ENCODE peak calls at places on chromosomes 3 and 15, in ten cellular contexts. One of them, this sample, is unnamed.
A peak's percentile ranks its signal among the peaks of the same experiment; 100 is the strongest.

GRCh38 chr3:123799544-123800351 is 84.4 kb downstream of the MYLK start:
- DNase-seq in AG09309: no peak
- DNase-seq in nephron progenitor cell: peak; percentile 16
- DNase-seq in CD4-positive, alpha-beta T cell: no peak
- DNase-seq in CD8-positive, alpha-beta T cell: no peak
- DNase-seq in H9: no peak
- DNase-seq in upper lobe of right lung: no peak
- DNase-seq in HFF-Myc: peak; percentile 72
- DNase-seq in foreskin fibroblast: no peak
- DNase-seq in AG04450: no peak
- DNase-seq in this sample: no peak

GRCh38 chr3:194251461-194251860 is 99.7 kb downstream of the CPN2 start:
- DNase-seq in CD4-positive, alpha-beta T cell: no peak
- DNase-seq in CD8-positive, alpha-beta T cell: no peak
- DNase-seq in HFF-Myc: no peak
- DNase-seq in AG09309: no peak
- DNase-seq in foreskin fibroblast: no peak
- DNase-seq in H9: no peak
- DNase-seq in upper lobe of right lung: no peak
- DNase-seq in AG04450: no peak
- DNase-seq in nephron progenitor cell: no peak
- DNase-seq in this sample: no peak

GRCh38 chr15:100230784-100231183 is 111.0 kb downstream of the ADAMTS17 start:
- DNase-seq in upper lobe of right lung: no peak
- DNase-seq in AG09309: no peak
- DNase-seq in nephron progenitor cell: no peak
- DNase-seq in AG04450: no peak
- DNase-seq in foreskin fibroblast: no peak
- DNase-seq in CD8-positive, alpha-beta T cell: no peak
- DNase-seq in H9: no peak
- DNase-seq in HFF-Myc: no peak
- DNase-seq in CD4-positive, alpha-beta T cell: no peak
- DNase-seq in this sample: no peak

GRCh38 chr15:62622775-62623174 is 419.8 kb upstream of the TPM1 start:
- DNase-seq in H9: no peak
- DNase-seq in AG09309: no peak
- DNase-seq in upper lobe of right lung: no peak
- DNase-seq in HFF-Myc: no peak
- DNase-seq in nephron progenitor cell: no peak
- DNase-seq in AG04450: no peak
- DNase-seq in CD4-positive, alpha-beta T cell: no peak
- DNase-seq in foreskin fibroblast: no peak
- DNase-seq in CD8-positive, alpha-beta T cell: no peak
- DNase-seq in this sample: no peak

GRCh38 chr15:38991126-38991525 is 426.5 kb upstream of the RASGRP1 start:
- DNase-seq in nephron progenitor cell: no peak
- DNase-seq in CD4-positive, alpha-beta T cell: no peak
- DNase-seq in AG09309: no peak
- DNase-seq in upper lobe of right lung: no peak
- DNase-seq in CD8-positive, alpha-beta T cell: no peak
- DNase-seq in AG04450: no peak
- DNase-seq in HFF-Myc: peak; percentile 16
- DNase-seq in H9: no peak
- DNase-seq in foreskin fibroblast: peak; percentile 23
- DNase-seq in this sample: no peak

GRCh38 chr3:23981136-23981535 is 36.0 kb downstream of the NR1D2 start:
- DNase-seq in AG04450: no peak
- DNase-seq in CD4-positive, alpha-beta T cell: no peak
- DNase-seq in nephron progenitor cell: no peak
- DNase-seq in HFF-Myc: no peak
- DNase-seq in AG09309: no peak
- DNase-seq in H9: no peak
- DNase-seq in upper lobe of right lung: no peak
- DNase-seq in foreskin fibroblast: no peak
- DNase-seq in CD8-positive, alpha-beta T cell: no peak
- DNase-seq in this sample: no peak

GRCh38 chr3:172561894-172562664 is 38.8 kb upstream of the TNFSF10 start:
- DNase-seq in H9: no peak
- DNase-seq in upper lobe of right lung: no peak
- DNase-seq in foreskin fibroblast: no peak
- DNase-seq in AG04450: no peak
- DNase-seq in AG09309: no peak
- DNase-seq in nephron progenitor cell: no peak
- DNase-seq in CD4-positive, alpha-beta T cell: no peak
- DNase-seq in CD8-positive, alpha-beta T cell: no peak
- DNase-seq in HFF-Myc: no peak
- DNase-seq in this sample: no peak

GRCh38 chr15:76327191-76328105 is 9.1 kb upstream of the ISL2 start:
- DNase-seq in AG09309: no peak
- DNase-seq in CD8-positive, alpha-beta T cell: no peak
- DNase-seq in H9: no peak
- DNase-seq in nephron progenitor cell: no peak
- DNase-seq in HFF-Myc: no peak
- DNase-seq in AG04450: no peak
- DNase-seq in CD4-positive, alpha-beta T cell: no peak
- DNase-seq in upper lobe of right lung: no peak
- DNase-seq in foreskin fibroblast: peak; percentile 45
- DNase-seq in this sample: no peak

GRCh38 chr15:47718474-47719440 is 1.5 kb downstream of the SEMA6D start:
- DNase-seq in AG04450: no peak
- DNase-seq in CD4-positive, alpha-beta T cell: no peak
- DNase-seq in CD8-positive, alpha-beta T cell: no peak
- DNase-seq in HFF-Myc: no peak
- DNase-seq in AG09309: no peak
- DNase-seq in upper lobe of right lung: peak; percentile 59
- DNase-seq in foreskin fibroblast: no peak
- DNase-seq in H9: no peak
- DNase-seq in nephron progenitor cell: peak; percentile 39
- DNase-seq in this sample: no peak

GRCh38 chr3:8816106-8816505 is 46.7 kb upstream of the OXTR start:
- DNase-seq in foreskin fibroblast: peak; percentile 11
- DNase-seq in AG09309: no peak
- DNase-seq in HFF-Myc: no peak
- DNase-seq in CD4-positive, alpha-beta T cell: no peak
- DNase-seq in H9: no peak
- DNase-seq in AG04450: no peak
- DNase-seq in nephron progenitor cell: no peak
- DNase-seq in upper lobe of right lung: no peak
- DNase-seq in CD8-positive, alpha-beta T cell: no peak
- DNase-seq in this sample: no peak

GRCh38 chr15:34837246-34838016 is 42.1 kb upstream of the ACTC1 start:
- DNase-seq in AG04450: peak; percentile 68
- DNase-seq in upper lobe of right lung: no peak
- DNase-seq in CD4-positive, alpha-beta T cell: no peak
- DNase-seq in nephron progenitor cell: peak; percentile 9
- DNase-seq in CD8-positive, alpha-beta T cell: no peak
- DNase-seq in AG09309: peak; percentile 25
- DNase-seq in HFF-Myc: peak; percentile 27
- DNase-seq in H9: no peak
- DNase-seq in foreskin fibroblast: peak; percentile 66
- DNase-seq in this sample: no peak

GRCh38 chr3:112894258-112894657 is 47.6 kb upstream of the CD200R1L start:
- DNase-seq in AG09309: no peak
- DNase-seq in H9: peak; percentile 87
- DNase-seq in nephron progenitor cell: no peak
- DNase-seq in foreskin fibroblast: peak; percentile 1
- DNase-seq in HFF-Myc: no peak
- DNase-seq in AG04450: peak; percentile 4
- DNase-seq in CD8-positive, alpha-beta T cell: no peak
- DNase-seq in CD4-positive, alpha-beta T cell: no peak
- DNase-seq in upper lobe of right lung: no peak
- DNase-seq in this sample: no peak

GRCh38 chr3:105747056-105747455 is 121.8 kb downstream of the CBLB start:
- DNase-seq in nephron progenitor cell: no peak
- DNase-seq in H9: no peak
- DNase-seq in CD4-positive, alpha-beta T cell: no peak
- DNase-seq in upper lobe of right lung: no peak
- DNase-seq in CD8-positive, alpha-beta T cell: no peak
- DNase-seq in foreskin fibroblast: peak; percentile 39
- DNase-seq in AG09309: peak; percentile 17
- DNase-seq in AG04450: no peak
- DNase-seq in HFF-Myc: no peak
- DNase-seq in this sample: no peak

GRCh38 chr15:41620536-41621199 is 39.5 kb upstream of the MGA start:
- DNase-seq in HFF-Myc: no peak
- DNase-seq in CD8-positive, alpha-beta T cell: no peak
- DNase-seq in upper lobe of right lung: no peak
- DNase-seq in foreskin fibroblast: no peak
- DNase-seq in AG04450: no peak
- DNase-seq in CD4-positive, alpha-beta T cell: no peak
- DNase-seq in nephron progenitor cell: no peak
- DNase-seq in AG09309: no peak
- DNase-seq in H9: peak; percentile 66
- DNase-seq in this sample: no peak

GRCh38 chr15:56524915-56525314 is 60.0 kb upstream of the MNS1 start:
- DNase-seq in AG09309: no peak
- DNase-seq in H9: no peak
- DNase-seq in upper lobe of right lung: no peak
- DNase-seq in CD8-positive, alpha-beta T cell: no peak
- DNase-seq in foreskin fibroblast: peak; percentile 16
- DNase-seq in HFF-Myc: peak; percentile 10
- DNase-seq in AG04450: peak; percentile 20
- DNase-seq in CD4-positive, alpha-beta T cell: no peak
- DNase-seq in nephron progenitor cell: no peak
- DNase-seq in this sample: no peak

GRCh38 chr15:60916032-60916673 is 312.9 kb downstream of the RORA start:
- DNase-seq in foreskin fibroblast: no peak
- DNase-seq in AG04450: no peak
- DNase-seq in H9: no peak
- DNase-seq in nephron progenitor cell: no peak
- DNase-seq in CD8-positive, alpha-beta T cell: no peak
- DNase-seq in AG09309: no peak
- DNase-seq in upper lobe of right lung: no peak
- DNase-seq in CD4-positive, alpha-beta T cell: no peak
- DNase-seq in HFF-Myc: no peak
- DNase-seq in this sample: no peak

GRCh38 chr3:172134352-172134751 is 95.0 kb downstream of the FNDC3B start:
- DNase-seq in foreskin fibroblast: no peak
- DNase-seq in AG09309: no peak
- DNase-seq in upper lobe of right lung: no peak
- DNase-seq in H9: no peak
- DNase-seq in CD4-positive, alpha-beta T cell: no peak
- DNase-seq in AG04450: no peak
- DNase-seq in HFF-Myc: no peak
- DNase-seq in nephron progenitor cell: no peak
- DNase-seq in CD8-positive, alpha-beta T cell: no peak
- DNase-seq in this sample: no peak

GRCh38 chr3:182671942-182672341 is 121.4 kb upstream of the ATP11B start:
- DNase-seq in nephron progenitor cell: no peak
- DNase-seq in AG04450: no peak
- DNase-seq in foreskin fibroblast: no peak
- DNase-seq in CD8-positive, alpha-beta T cell: no peak
- DNase-seq in AG09309: peak; percentile 5
- DNase-seq in CD4-positive, alpha-beta T cell: no peak
- DNase-seq in H9: no peak
- DNase-seq in upper lobe of right lung: no peak
- DNase-seq in HFF-Myc: peak; percentile 43
- DNase-seq in this sample: no peak
- TF ChIP-seq CTCF in nephron progenitor cell: no peak
- TF ChIP-seq CTCF in AG04450: no peak
- TF ChIP-seq CTCF in foreskin fibroblast: no peak
- TF ChIP-seq CTCF in CD8-positive, alpha-beta T cell: no peak
- TF ChIP-seq CTCF in AG09309: no peak
- TF ChIP-seq CTCF in CD4-positive, alpha-beta T cell: no peak
- TF ChIP-seq CTCF in H9: no peak
- TF ChIP-seq CTCF in upper lobe of right lung: no peak
- TF ChIP-seq CTCF in HFF-Myc: no peak
- TF ChIP-seq CTCF in this sample: no peak

GRCh38 chr3:127469760-127470159 is 120.8 kb downstream of the TPRA1 start:
- DNase-seq in H9: no peak
- DNase-seq in HFF-Myc: no peak
- DNase-seq in CD8-positive, alpha-beta T cell: no peak
- DNase-seq in AG09309: no peak
- DNase-seq in upper lobe of right lung: no peak
- DNase-seq in CD4-positive, alpha-beta T cell: no peak
- DNase-seq in nephron progenitor cell: no peak
- DNase-seq in foreskin fibroblast: no peak
- DNase-seq in AG04450: no peak
- DNase-seq in this sample: no peak
- TF ChIP-seq CTCF in H9: no peak
- TF ChIP-seq CTCF in HFF-Myc: no peak
- TF ChIP-seq CTCF in CD8-positive, alpha-beta T cell: no peak
- TF ChIP-seq CTCF in AG09309: no peak
- TF ChIP-seq CTCF in upper lobe of right lung: no peak
- TF ChIP-seq CTCF in CD4-positive, alpha-beta T cell: no peak
- TF ChIP-seq CTCF in nephron progenitor cell: no peak
- TF ChIP-seq CTCF in foreskin fibroblast: no peak
- TF ChIP-seq CTCF in AG04450: no peak
- TF ChIP-seq CTCF in this sample: no peak

GRCh38 chr15:64092864-64093626 is 593 bp downstream of the CIAO2A start:
- DNase-seq in AG09309: no peak
- DNase-seq in H9: peak; percentile 57
- DNase-seq in HFF-Myc: no peak
- DNase-seq in CD4-positive, alpha-beta T cell: no peak
- DNase-seq in upper lobe of right lung: no peak
- DNase-seq in foreskin fibroblast: peak; percentile 32
- DNase-seq in CD8-positive, alpha-beta T cell: peak; percentile 2
- DNase-seq in nephron progenitor cell: peak; percentile 36
- DNase-seq in AG04450: no peak
- DNase-seq in this sample: peak; percentile 15
- TF ChIP-seq CTCF in AG09309: peak; percentile 6
- TF ChIP-seq CTCF in H9: peak; percentile 23
- TF ChIP-seq CTCF in HFF-Myc: no peak
- TF ChIP-seq CTCF in CD4-positive, alpha-beta T cell: no peak
- TF ChIP-seq CTCF in upper lobe of right lung: no peak
- TF ChIP-seq CTCF in foreskin fibroblast: no peak
- TF ChIP-seq CTCF in CD8-positive, alpha-beta T cell: no peak
- TF ChIP-seq CTCF in nephron progenitor cell: no peak
- TF ChIP-seq CTCF in AG04450: no peak
- TF ChIP-seq CTCF in this sample: no peak

GRCh38 chr15:37701230-37701629 is 233.2 kb upstream of the TMCO5A start:
- DNase-seq in foreskin fibroblast: no peak
- DNase-seq in CD4-positive, alpha-beta T cell: no peak
- DNase-seq in H9: no peak
- DNase-seq in HFF-Myc: no peak
- DNase-seq in upper lobe of right lung: no peak
- DNase-seq in nephron progenitor cell: no peak
- DNase-seq in AG04450: no peak
- DNase-seq in CD8-positive, alpha-beta T cell: no peak
- DNase-seq in AG09309: no peak
- DNase-seq in this sample: no peak

GRCh38 chr15:37695719-37696118 is 238.7 kb upstream of the TMCO5A start:
- DNase-seq in nephron progenitor cell: no peak
- DNase-seq in HFF-Myc: no peak
- DNase-seq in CD4-positive, alpha-beta T cell: no peak
- DNase-seq in AG09309: no peak
- DNase-seq in H9: no peak
- DNase-seq in CD8-positive, alpha-beta T cell: no peak
- DNase-seq in AG04450: no peak
- DNase-seq in foreskin fibroblast: peak; percentile 6
- DNase-seq in upper lobe of right lung: no peak
- DNase-seq in this sample: no peak

DNA sequence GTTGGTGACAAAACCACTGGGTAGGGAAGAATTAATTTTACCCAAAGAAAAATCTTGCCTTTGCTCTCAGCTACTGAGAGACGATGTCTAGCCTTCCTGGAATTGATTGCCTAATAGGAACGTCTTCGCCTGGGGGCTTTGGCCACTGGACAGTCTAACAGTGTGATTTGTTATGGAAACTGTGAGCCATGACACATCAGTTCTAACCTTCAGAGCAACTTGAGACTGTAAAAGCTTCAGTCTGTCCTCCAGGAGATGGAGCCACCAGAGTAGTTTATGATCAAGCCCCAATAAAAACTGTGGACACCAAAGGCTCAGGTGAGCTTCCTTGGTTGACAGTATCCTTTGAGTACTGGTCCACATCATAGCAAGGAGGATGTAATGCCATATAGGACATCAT is 235.8 kb upstream of the TMCO5A start:
- DNase-seq in AG09309: no peak
- DNase-seq in foreskin fibroblast: no peak
- DNase-seq in CD8-positive, alpha-beta T cell: no peak
- DNase-seq in upper lobe of right lung: no peak
- DNase-seq in HFF-Myc: no peak
- DNase-seq in CD4-positive, alpha-beta T cell: no peak
- DNase-seq in H9: no peak
- DNase-seq in nephron progenitor cell: no peak
- DNase-seq in AG04450: no peak
- DNase-seq in this sample: no peak
- TF ChIP-seq CTCF in AG09309: peak; percentile 22
- TF ChIP-seq CTCF in foreskin fibroblast: no peak
- TF ChIP-seq CTCF in CD8-positive, alpha-beta T cell: no peak
- TF ChIP-seq CTCF in upper lobe of right lung: no peak
- TF ChIP-seq CTCF in HFF-Myc: no peak
- TF ChIP-seq CTCF in CD4-positive, alpha-beta T cell: no peak
- TF ChIP-seq CTCF in H9: no peak
- TF ChIP-seq CTCF in nephron progenitor cell: no peak
- TF ChIP-seq CTCF in AG04450: no peak
- TF ChIP-seq CTCF in this sample: no peak